ENCODE peak calls at places on chromosomes 1 and 21, in six cellular contexts. W, U, G, Z, J and R are unnamed samples.

GRCh38 chr21:43373387-43374227 is 53.3 kb downstream of the SIK1 start:
- DNase-seq in W (no peak), U (no peak), G (no peak), Z (no peak), J (no peak), R (no peak)

GRCh38 chr1:158930504-158930903 is 848 bp upstream of the PYHIN1 start:
- DNase-seq in W (no peak), U (no peak), G (no peak), Z (no peak), J (no peak), R (no peak)

GRCh38 chr1:202106340-202107284 is 16.1 kb upstream of the GPR37L1 start:
- DNase-seq in W (no peak), U (peak), G (no peak), Z (peak), J (no peak), R (no peak)

GRCh38 chr1:110449661-110450651 is 993 bp upstream of the PROK1 start:
- DNase-seq in W (no peak), U (no peak), G (peak), Z (no peak), J (no peak), R (no peak)

GRCh38 chr1:231242516-231243198 is 1.6 kb downstream of the GNPAT start:
- DNase-seq in W (no peak), U (no peak), G (peak), Z (no peak), J (no peak), R (no peak)

GRCh38 chr1:232880354-232880753 is 70.1 kb upstream of the NTPCR start:
- DNase-seq in W (peak), U (peak), G (peak), Z (no peak), J (peak), R (peak)

GRCh38 chr21:45892156-45892919 is 89.2 kb upstream of the COL6A1 start:
- DNase-seq in W (no peak), U (no peak), G (no peak), Z (no peak), J (no peak), R (peak)

GRCh38 chr1:75257424-75257823 is 123.2 kb downstream of the LHX8 start:
- DNase-seq in W (peak), U (no peak), G (no peak), Z (no peak), J (peak), R (no peak)

GRCh38 chr21:35345954-35346353 is 296.9 kb upstream of the RUNX1 start:
- DNase-seq in W (no peak), U (no peak), G (peak), Z (no peak), J (no peak), R (no peak)

GRCh38 chr1:39671793-39672550 is at the start of gene NT5C1A:
- DNase-seq in W (peak), U (peak), G (no peak), Z (no peak), J (peak), R (no peak)

GRCh38 chr1:22359427-22359826 is 92.2 kb upstream of the ZBTB40 start:
- DNase-seq in W (no peak), U (no peak), G (no peak), Z (no peak), J (no peak), R (no peak)

GRCh38 chr1:183129921-183130675 is 56.0 kb upstream of the LAMC2 start:
- DNase-seq in W (no peak), U (no peak), G (no peak), Z (no peak), J (no peak), R (no peak)

GRCh38 chr1:109567823-109568222 is 19.4 kb downstream of the GNAI3 start:
- DNase-seq in W (no peak), U (no peak), G (no peak), Z (no peak), J (no peak), R (no peak)

GRCh38 chr1:8661185-8662110 is 156.0 kb downstream of the RERE start:
- DNase-seq in W (no peak), U (peak), G (peak), Z (peak), J (no peak), R (no peak)

GRCh38 chr1:101081496-101082282 is 56.1 kb upstream of the DPH5 start:
- DNase-seq in W (no peak), U (no peak), G (no peak), Z (no peak), J (no peak), R (no peak)